ENCODE peak calls at places on chromosomes 13 and 19, in four cellular contexts. P is WTC11, J is dorsolateral prefrontal cortex, M is Caco-2. C is an unnamed sample.

GRCh38 chr13:30042272-30042671 is 191.9 kb upstream of the UBL3 start:
- DNase-seq in J (no peak), M (no peak), P (no peak), C (no peak)

GRCh38 chr19:55216461-55217198 is 7.3 kb upstream of the PTPRH start:
- DNase-seq in M (peak), J (peak), P (peak), C (peak)

GRCh38 chr19:47075179-47075811 is 26.9 kb upstream of the TMEM160 start:
- DNase-seq in P (no peak), M (no peak), J (no peak), C (no peak)

GRCh38 chr19:45097776-45098520 is 5.0 kb downstream of the PPP1R37 start:
- DNase-seq in M (no peak), P (no peak), J (peak), C (no peak)

GRCh38 chr19:5828661-5829566 is 10.6 kb downstream of the FUT6 start:
- DNase-seq in P (peak), M (no peak), J (no peak), C (peak)

GRCh38 chr13:91045351-91046034 is 302.0 kb upstream of the MIR17HG start:
- DNase-seq in J (no peak), M (peak), P (no peak), C (no peak)

GRCh38 chr13:43289458-43290255 is 266.3 kb downstream of the DNAJC15 start:
- DNase-seq in M (no peak), P (no peak), J (no peak), C (no peak)

GRCh38 chr19:1570836-1571235 is 2.7 kb upstream of the MEX3D start:
- DNase-seq in J (no peak), M (no peak), P (no peak), C (no peak)

GRCh38 chr19:48511321-48511731 is 309 bp downstream of the LMTK3 start:
- DNase-seq in P (no peak), M (no peak), J (no peak), C (no peak)

GRCh38 chr13:47800593-47800992 is 200.5 kb downstream of the SUCLA2 start:
- DNase-seq in P (no peak), M (no peak), J (no peak), C (no peak)

GRCh38 chr19:47035127-47035494 is 13.3 kb downstream of the TMEM160 start:
- DNase-seq in M (peak), P (peak), J (no peak), C (no peak)

GRCh38 chr13:25977216-25977615 is 74.6 kb downstream of the SHISA2 start:
- DNase-seq in J (no peak), P (peak), M (no peak), C (no peak)

GRCh38 chr13:68027311-68027710 is 797.2 kb upstream of the PCDH9 start:
- DNase-seq in P (no peak), J (no peak), M (no peak), C (no peak)

GRCh38 chr13:48126944-48127814 is 32.3 kb upstream of the MED4 start:
- DNase-seq in J (peak), M (peak), P (peak), C (no peak)

GRCh38 chr19:2575734-2576481 is 100.0 kb downstream of the GADD45B start:
- DNase-seq in J (no peak), M (peak), P (no peak), C (no peak)
- TF ChIP-seq CTCF in J (no peak), M (no peak), P (no peak), C (no peak)

GRCh38 chr19:24064175-24064574 is 22.8 kb upstream of the ZNF254 start:
- DNase-seq in P (no peak), M (no peak), J (no peak), C (no peak)

GRCh38 chr19:24063312-24063711 is 23.7 kb upstream of the ZNF254 start:
- DNase-seq in P (no peak), M (no peak), J (no peak), C (no peak)

GRCh38 chr19:24060687-24061356 is 26.2 kb upstream of the ZNF254 start:
- DNase-seq in P (no peak), M (no peak), J (no peak), C (no peak)

GRCh38 chr19:24059572-24060295 is 27.3 kb upstream of the ZNF254 start:
- DNase-seq in J (no peak), P (no peak), M (no peak), C (no peak)

DNA sequence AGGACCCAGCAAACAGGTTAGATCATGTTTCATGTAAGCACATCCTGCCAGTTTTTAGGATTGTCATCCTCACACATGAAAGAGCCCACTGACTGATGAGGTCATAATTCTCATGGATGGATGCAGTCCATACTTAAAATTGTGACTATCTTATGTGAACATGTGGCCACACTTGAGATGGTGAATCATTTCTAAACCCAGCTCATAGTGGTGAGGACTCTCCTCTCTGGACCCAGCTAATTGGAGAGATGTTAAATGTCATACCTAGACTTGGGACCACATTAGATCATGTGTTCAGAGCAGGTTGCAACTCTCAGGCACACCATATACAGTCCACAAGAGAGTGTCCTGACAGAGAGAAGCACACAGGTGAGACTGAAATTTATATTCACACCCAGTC is 24.8 kb upstream of the ZNF254 start:
- DNase-seq in M (no peak), P (no peak), J (no peak), C (no peak)
- TF ChIP-seq CTCF in M (no peak), P (no peak), J (no peak), C (no peak)

GRCh38 chr19:19137556-19138109 is 645 bp downstream of the TMEM161A start:
- DNase-seq in M (no peak), J (no peak), P (no peak), C (no peak)

GRCh38 chr19:19138110-19138981 is at the start of gene TMEM161A:
- DNase-seq in P (peak), M (peak), J (peak), C (peak)

GRCh38 chr19:19142347-19142746 is 4.1 kb upstream of the TMEM161A start:
- DNase-seq in P (no peak), J (no peak), M (no peak), C (no peak)

GRCh38 chr19:19140476-19140875 is 2.2 kb upstream of the TMEM161A start:
- DNase-seq in P (no peak), M (no peak), J (no peak), C (no peak)

GRCh38 chr19:19139876-19140229 is 1.6 kb upstream of the TMEM161A start:
- DNase-seq in M (no peak), J (no peak), P (no peak), C (no peak)
- TF ChIP-seq CTCF in M (no peak), J (no peak), P (no peak), C (no peak)

GRCh38 chr19:41895745-41896580 is 13.0 kb downstream of the ARHGEF1 start:
- DNase-seq in P (no peak), M (no peak), J (no peak), C (no peak)
- TF ChIP-seq CTCF in P (no peak), M (peak), J (no peak), C (peak)

DNA sequence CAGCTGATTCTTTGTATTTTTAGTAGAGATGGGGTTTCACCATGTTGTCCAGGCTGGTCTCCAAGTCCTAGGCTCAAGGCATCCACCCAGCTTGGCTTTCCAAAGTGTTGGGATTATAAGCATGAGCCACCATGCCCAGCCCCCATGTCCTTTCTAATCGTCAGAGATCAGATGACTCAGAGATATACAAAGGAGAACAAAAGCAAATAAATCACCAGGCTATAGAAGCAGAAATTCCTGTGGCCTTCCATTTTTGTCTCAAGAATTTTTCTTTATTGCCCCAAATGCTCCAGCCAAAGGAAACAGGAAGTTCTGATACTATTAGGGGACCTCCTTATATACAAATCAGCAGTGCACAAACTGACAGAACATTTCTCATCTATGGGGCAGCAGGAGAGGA is 207.8 kb downstream of the RFC3 start:
- DNase-seq in J (no peak), P (no peak), M (no peak), C (no peak)
- TF ChIP-seq CTCF in J (no peak), P (no peak), M (no peak), C (no peak)

DNA sequence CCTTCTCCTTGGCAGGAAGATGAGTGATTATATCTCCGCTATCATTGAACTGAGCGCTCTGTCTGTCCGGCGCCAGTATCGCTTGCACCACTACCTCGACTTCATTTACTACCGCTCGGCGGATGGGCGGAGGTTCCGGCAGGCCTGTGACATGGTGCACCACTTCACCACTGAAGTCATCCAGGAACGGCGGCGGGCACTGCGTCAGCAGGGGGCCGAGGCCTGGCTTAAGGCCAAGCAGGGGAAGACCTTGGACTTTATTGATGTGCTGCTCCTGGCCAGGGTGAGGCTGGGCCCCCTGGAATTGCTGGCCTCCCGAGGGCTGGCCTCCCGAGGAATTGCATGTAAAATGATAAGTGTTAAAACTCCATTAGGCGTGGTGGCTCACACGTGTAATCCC is 32.1 kb downstream of the CYP4F22 start:
- DNase-seq in P (no peak), J (no peak), M (no peak), C (no peak)
- TF ChIP-seq CTCF in P (no peak), J (no peak), M (no peak), C (no peak)

DNA sequence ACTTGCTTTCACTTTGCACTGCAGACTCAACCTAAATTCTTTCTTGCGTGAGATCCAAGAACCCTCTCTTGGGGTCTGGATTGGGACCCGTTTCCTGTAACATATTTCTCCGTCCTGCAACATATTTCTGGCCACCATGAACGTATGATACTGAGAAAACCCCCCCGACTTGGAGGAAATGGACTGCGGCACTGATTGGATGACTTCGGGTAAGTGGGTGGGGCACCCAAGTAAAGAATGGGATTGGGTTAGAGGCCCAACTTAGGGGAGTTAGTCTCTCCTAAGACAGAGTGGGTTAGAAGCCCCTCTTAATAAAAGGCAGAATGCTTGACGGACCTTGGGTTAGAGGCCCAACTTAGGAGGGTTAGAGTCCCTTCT is 690.4 kb downstream of the UQCRFS1 start:
- DNase-seq in M (no peak), J (no peak), P (no peak), C (no peak)
- TF ChIP-seq CTCF in M (no peak), J (no peak), P (no peak), C (no peak)

GRCh38 chr13:40204246-40204645 is 462.2 kb downstream of the FOXO1 start:
- DNase-seq in J (no peak), P (no peak), M (no peak), C (no peak)
- TF ChIP-seq CTCF in J (no peak), P (no peak), M (no peak), C (no peak)